ENCODE peak calls at places on chromosomes 13 and 19, in five cellular contexts. C is HT1080, W is GM04503, Z is GM13976, Y is fibroblast of mammary gland. V is an unnamed sample.

GRCh38 chr13:40187324-40187795 is 479.1 kb downstream of the FOXO1 start:
- DNase-seq in C (no peak), Y (no peak), Z (no peak), W (no peak), V (no peak)

GRCh38 chr19:38852231-38853044 is 2.7 kb upstream of the HNRNPL start:
- DNase-seq in C (peak; percentile 59), W (no peak), Z (no peak), Y (peak; percentile 75), V (peak; percentile 87)

GRCh38 chr19:1063030-1063908 is 3.7 kb upstream of the ARHGAP45 start:
- DNase-seq in C (no peak), Z (peak; percentile 72), W (no peak), Y (peak; percentile 19), V (no peak)

GRCh38 chr19:54254195-54254906 is 2.7 kb downstream of the LILRB5 start:
- DNase-seq in C (no peak), Z (no peak), W (no peak), Y (no peak), V (no peak)

GRCh38 chr19:41298327-41298964 is 11.5 kb upstream of the CCDC97 start:
- DNase-seq in Z (no peak), Y (peak; percentile 77), W (peak; percentile 81), C (peak; percentile 62), V (peak; percentile 62)

GRCh38 chr19:57754091-57754673 is 7.6 kb downstream of the ZNF776 start:
- DNase-seq in W (no peak), C (no peak), Y (no peak), Z (no peak), V (no peak)

GRCh38 chr13:109235901-109236300 is 550.5 kb downstream of the IRS2 start:
- DNase-seq in W (no peak), Y (no peak), C (no peak), Z (no peak), V (no peak)

GRCh38 chr13:114143806-114144605 is 11.6 kb upstream of the RASA3 start:
- DNase-seq in C (peak; percentile 38), Z (peak; percentile 71), W (no peak), Y (no peak), V (peak; percentile 74)